ENCODE peak calls at places on chromosomes 6 and 20, in nine cellular contexts. N is A549, I is breast epithelium, L is IMR-90, E is prostate gland, U is endothelial cell of umbilical vein, C is adrenal gland, Z is tibial nerve, V is uterus. X is an unnamed sample.

GRCh38 chr20:58010666-58011065 is 217.8 kb downstream of the ANKRD60 start:
- DNase-seq in C (no peak), L (no peak), U (no peak), E (no peak), I (no peak), V (no peak), Z (no peak), N (no peak), X (no peak)

GRCh38 chr20:17796096-17796563 is 96.4 kb downstream of the BANF2 start:
- DNase-seq in U (peak; percentile 57), V (peak; percentile 66), L (peak; percentile 68), Z (no peak), N (no peak), I (peak; percentile 40), C (peak; percentile 75), E (no peak), X (no peak)

GRCh38 chr6:108989700-108990099 is 104.9 kb downstream of the SESN1 start:
- DNase-seq in Z (no peak), V (no peak), L (no peak), I (no peak), U (no peak), N (no peak), C (no peak), E (no peak), X (no peak)

GRCh38 chr6:155228549-155229166 is 35.2 kb upstream of the CLDN20 start:
- DNase-seq in V (no peak), Z (no peak), I (no peak), E (peak; percentile 25), N (no peak), L (peak; percentile 31), C (no peak), U (no peak), X (no peak)

GRCh38 chr6:129558248-129558647 is 151.7 kb downstream of the ARHGAP18 start:
- DNase-seq in V (no peak), U (no peak), I (no peak), C (no peak), Z (no peak), L (no peak), E (no peak), N (no peak), X (no peak)

GRCh38 chr20:46699651-46700359 is 9.6 kb upstream of the SLC2A10 start:
- DNase-seq in I (no peak), N (no peak), Z (no peak), U (peak; percentile 30), C (no peak), V (no peak), L (peak; percentile 52), E (no peak), X (no peak)

GRCh38 chr6:161067749-161068148 is 76.2 kb downstream of the MAP3K4 start:
- DNase-seq in N (no peak), U (peak; percentile 59), Z (no peak), E (no peak), I (no peak), C (no peak), L (no peak), V (no peak), X (no peak)

GRCh38 chr6:129890701-129891100 is 29.6 kb upstream of the TMEM244 start:
- DNase-seq in L (peak; percentile 50), N (no peak), U (no peak), Z (no peak), I (no peak), E (no peak), V (no peak), C (no peak), X (no peak)

DNA sequence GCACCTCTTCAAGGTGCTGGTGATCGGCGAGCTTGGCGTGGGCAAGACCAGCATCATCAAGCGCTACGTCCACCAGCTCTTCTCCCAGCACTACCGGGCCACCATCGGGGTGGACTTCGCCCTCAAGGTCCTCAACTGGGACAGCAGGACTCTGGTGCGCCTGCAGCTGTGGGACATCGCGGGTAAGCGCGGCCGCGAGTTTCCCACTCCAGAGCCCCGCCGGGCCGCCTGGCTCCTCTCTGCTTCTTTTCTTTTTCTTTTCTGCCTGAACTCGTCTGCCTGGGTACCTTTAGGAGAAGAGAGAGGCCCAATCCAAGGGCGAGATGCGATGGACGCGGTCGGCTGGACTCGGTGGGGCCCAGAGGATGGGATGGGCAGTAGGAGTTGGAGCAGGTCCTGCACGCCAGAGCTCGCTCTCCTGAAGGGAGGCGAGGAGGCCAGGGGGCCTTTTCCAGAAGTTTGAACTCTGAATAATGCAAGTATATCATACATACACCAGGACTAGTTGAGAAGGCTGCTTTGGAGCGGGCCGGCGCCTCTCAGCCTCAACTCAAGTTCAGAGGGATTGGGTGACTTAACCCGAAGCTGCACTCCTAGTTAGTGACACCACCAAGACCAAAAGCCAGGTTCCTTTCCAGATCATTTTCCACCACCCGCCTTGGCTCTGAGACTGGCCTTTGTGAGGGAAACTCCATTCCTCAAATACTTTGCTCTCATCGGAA is 468 bp downstream of the RAB32 start:
- DNase-seq in L (peak; percentile 38), N (peak; percentile 15), V (no peak), I (peak; percentile 30), E (peak; percentile 11), U (peak; percentile 64), C (peak; percentile 56), Z (peak; percentile 18), X (no peak)
- TF ChIP-seq POLR2A in L (no peak), N (no peak), V (no peak), I (no peak), E (no peak), U (no peak), C (no peak), Z (no peak), X (no peak)

GRCh38 chr20:11094711-11095110 is 420.9 kb upstream of the JAG1 start:
- DNase-seq in L (no peak), Z (no peak), I (no peak), E (no peak), N (no peak), V (no peak), U (no peak), C (no peak), X (no peak)

GRCh38 chr20:11101243-11101642 is 427.4 kb upstream of the JAG1 start:
- DNase-seq in N (no peak), L (peak; percentile 67), Z (no peak), I (no peak), E (no peak), U (peak; percentile 78), V (no peak), C (no peak), X (no peak)

GRCh38 chr20:11101696-11102095 is 427.9 kb upstream of the JAG1 start:
- DNase-seq in I (no peak), L (no peak), N (no peak), Z (no peak), C (no peak), U (no peak), E (no peak), V (no peak), X (no peak)

GRCh38 chr20:11094196-11094595 is 420.4 kb upstream of the JAG1 start:
- DNase-seq in L (no peak), U (no peak), V (no peak), Z (no peak), E (no peak), N (no peak), I (no peak), C (no peak), X (no peak)

GRCh38 chr20:11098888-11099287 is 425.1 kb upstream of the JAG1 start:
- DNase-seq in E (no peak), Z (no peak), C (no peak), V (no peak), I (no peak), U (peak; percentile 37), L (no peak), N (no peak), X (no peak)
- TF ChIP-seq CTCF in E (no peak), Z (no peak), C (no peak), V (no peak), I (no peak), U (no peak), L (peak; percentile 31), N (no peak), X (no peak)

DNA sequence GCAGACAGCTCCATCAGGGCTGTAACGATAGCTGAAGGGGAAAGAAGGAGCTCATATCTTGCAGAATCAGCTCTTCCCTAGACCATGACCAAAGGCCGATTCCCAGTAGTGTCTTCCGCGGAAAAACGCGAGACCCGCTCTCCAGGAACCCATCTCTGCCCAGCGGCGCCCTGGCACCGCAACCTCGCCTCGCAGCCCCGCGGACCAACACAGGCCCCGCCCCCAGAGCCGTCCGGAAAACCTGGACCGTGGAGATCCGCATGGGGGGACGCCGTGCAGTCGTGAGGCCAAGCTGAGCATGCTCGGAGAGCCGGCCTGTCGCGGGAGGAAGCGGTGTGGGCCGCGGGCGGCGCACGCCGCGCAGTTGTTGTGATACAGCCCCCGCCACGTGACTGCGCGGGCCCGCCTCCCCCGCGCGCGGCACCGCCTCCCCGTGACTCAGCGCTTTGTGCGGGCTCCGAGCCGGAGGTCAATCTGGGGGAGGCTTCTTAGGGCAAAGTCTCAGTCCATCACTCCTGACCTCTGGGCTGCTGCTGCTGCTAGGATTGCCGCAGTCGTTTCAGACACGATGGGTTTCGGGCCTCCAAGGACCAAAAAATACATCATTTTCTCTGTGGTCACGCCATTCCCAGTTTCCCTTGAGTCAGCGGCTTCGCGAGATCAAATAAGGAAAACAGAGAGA is 3.1 kb upstream of the GCLC start:
- DNase-seq in V (peak; percentile 97), N (peak; percentile 76), U (peak; percentile 98), E (peak; percentile 97), C (peak; percentile 98), L (peak; percentile 97), Z (peak; percentile 95), I (peak; percentile 96), X (peak; percentile 96)
- TF ChIP-seq POLR2A in V (peak; percentile 56), N (peak; percentile 47), U (peak; percentile 61), E (peak; percentile 65), C (peak; percentile 66), L (peak; percentile 53), Z (peak; percentile 79), I (peak; percentile 39), X (peak; percentile 68)

GRCh38 chr6:20534295-20534897 is at the start of gene CDKAL1:
- DNase-seq in Z (peak; percentile 76), L (peak; percentile 93), C (peak; percentile 92), U (peak; percentile 94), E (peak; percentile 87), V (peak; percentile 90), I (peak; percentile 80), N (peak; percentile 38), X (peak; percentile 97)

GRCh38 chr6:20532881-20533280 is 1.4 kb upstream of the CDKAL1 start:
- DNase-seq in V (no peak), Z (no peak), L (no peak), U (no peak), N (no peak), C (no peak), I (no peak), E (no peak), X (no peak)

GRCh38 chr6:20538131-20538662 is 3.9 kb downstream of the CDKAL1 start:
- DNase-seq in V (no peak), L (no peak), C (no peak), Z (no peak), E (no peak), I (no peak), U (no peak), N (no peak), X (no peak)

GRCh38 chr6:20534906-20535305 is 649 bp downstream of the CDKAL1 start:
- DNase-seq in C (no peak), V (no peak), E (no peak), I (no peak), Z (no peak), N (no peak), L (no peak), U (no peak), X (no peak)

DNA sequence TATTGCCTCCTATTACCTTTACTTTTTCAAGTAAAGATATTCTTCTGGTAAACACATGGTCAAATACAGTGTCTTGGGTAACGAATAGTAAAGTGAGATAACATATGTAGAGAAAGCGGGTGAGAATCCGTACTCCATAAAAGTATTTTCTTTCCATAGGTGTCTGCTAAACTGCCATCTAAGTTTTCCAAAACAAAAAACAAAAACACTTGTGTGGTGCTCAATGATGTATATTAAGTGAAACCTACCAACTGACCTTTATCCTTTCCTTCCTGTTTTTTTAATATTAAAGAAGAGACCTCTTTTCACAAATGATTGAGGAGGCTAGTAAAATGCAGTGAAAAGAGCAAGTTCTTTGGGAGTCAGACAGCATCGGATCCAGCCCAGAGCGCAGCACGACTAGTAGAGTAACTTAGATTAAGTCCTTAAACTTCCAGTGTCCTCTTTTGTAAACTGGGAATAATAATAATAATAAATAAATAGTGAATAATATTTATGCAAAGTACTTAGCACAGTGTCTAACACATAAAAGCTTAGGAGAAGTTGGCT is 437 bp upstream of the CDKAL1 start:
- DNase-seq in E (no peak), I (no peak), U (peak; percentile 10), C (no peak), Z (no peak), L (no peak), V (no peak), N (no peak), X (no peak)
- TF ChIP-seq CTCF in E (no peak), I (no peak), U (no peak), C (no peak), Z (no peak), L (no peak), V (no peak), N (no peak), X (no peak)

X was measured in Peyer's patch.